ENCODE peak calls at places on chromosomes 12 and 14, in four cellular contexts. One of them, this sample, is unnamed.

GRCh38 chr12:47799357-47799955 is 20.2 kb downstream of the HDAC7 start:
- DNase-seq in PC-3: no peak
- DNase-seq in H1: no peak
- DNase-seq in neuronal stem cell: no peak
- DNase-seq in this sample: no peak

GRCh38 chr12:120061815-120062214 is 54.7 kb downstream of the RAB35 start:
- DNase-seq in PC-3: no peak
- DNase-seq in H1: no peak
- DNase-seq in neuronal stem cell: no peak
- DNase-seq in this sample: no peak

GRCh38 chr14:89540009-89540829 is 123.2 kb upstream of the FOXN3 start:
- DNase-seq in PC-3: peak
- DNase-seq in H1: no peak
- DNase-seq in neuronal stem cell: no peak
- DNase-seq in this sample: no peak

GRCh38 chr12:2273751-2274150 is 221.0 kb downstream of the CACNA1C start:
- DNase-seq in PC-3: no peak
- DNase-seq in H1: no peak
- DNase-seq in neuronal stem cell: no peak
- DNase-seq in this sample: no peak

GRCh38 chr12:83676896-83677295 is 990.2 kb downstream of the TMTC2 start:
- DNase-seq in PC-3: no peak
- DNase-seq in H1: no peak
- DNase-seq in neuronal stem cell: no peak
- DNase-seq in this sample: no peak

GRCh38 chr12:3119745-3120660 is 42.8 kb downstream of the TSPAN9 start:
- DNase-seq in PC-3: no peak
- DNase-seq in H1: no peak
- DNase-seq in neuronal stem cell: no peak
- DNase-seq in this sample: no peak

GRCh38 chr12:70661762-70662161 is 24.5 kb upstream of the PTPRB start:
- DNase-seq in PC-3: peak
- DNase-seq in H1: no peak
- DNase-seq in neuronal stem cell: no peak
- DNase-seq in this sample: no peak

GRCh38 chr14:47539065-47539464 is 136.3 kb downstream of the MDGA2 start:
- DNase-seq in PC-3: peak
- DNase-seq in H1: peak
- DNase-seq in neuronal stem cell: no peak
- DNase-seq in this sample: no peak

GRCh38 chr12:51028126-51028810 is 2.1 kb upstream of the SLC11A2 start:
- DNase-seq in PC-3: peak
- DNase-seq in H1: peak
- DNase-seq in neuronal stem cell: peak
- DNase-seq in this sample: peak

GRCh38 chr12:116879509-116880212 is 1.6 kb downstream of the HRK start:
- DNase-seq in PC-3: no peak
- DNase-seq in H1: no peak
- DNase-seq in neuronal stem cell: no peak
- DNase-seq in this sample: no peak

GRCh38 chr12:124861898-124862676 is 1.6 kb downstream of the SCARB1 start:
- DNase-seq in PC-3: no peak
- DNase-seq in H1: no peak
- DNase-seq in neuronal stem cell: no peak
- DNase-seq in this sample: no peak

GRCh38 chr14:67532998-67533753 is at the start of gene PLEKHH1:
- DNase-seq in PC-3: peak
- DNase-seq in H1: peak
- DNase-seq in neuronal stem cell: peak
- DNase-seq in this sample: peak

GRCh38 chr12:131794573-131794972 is 33.6 kb upstream of the MMP17 start:
- DNase-seq in PC-3: no peak
- DNase-seq in H1: no peak
- DNase-seq in neuronal stem cell: no peak
- DNase-seq in this sample: no peak

GRCh38 chr12:88810806-88811205 is 230.5 kb upstream of the KITLG start:
- DNase-seq in PC-3: no peak
- DNase-seq in H1: no peak
- DNase-seq in neuronal stem cell: no peak
- DNase-seq in this sample: no peak

GRCh38 chr12:129696952-129697351 is 206.9 kb downstream of the TMEM132D start:
- DNase-seq in PC-3: no peak
- DNase-seq in H1: no peak
- DNase-seq in neuronal stem cell: no peak
- DNase-seq in this sample: no peak

GRCh38 chr14:102944448-102945330 is 22.2 kb downstream of the AMN start:
- DNase-seq in PC-3: no peak
- DNase-seq in H1: no peak
- DNase-seq in neuronal stem cell: no peak
- DNase-seq in this sample: no peak

GRCh38 chr14:71050227-71050823 is 143.1 kb downstream of the PCNX1 start:
- DNase-seq in PC-3: peak
- DNase-seq in H1: no peak
- DNase-seq in neuronal stem cell: no peak
- DNase-seq in this sample: no peak

GRCh38 chr14:68372363-68372762 is 420.5 kb downstream of the ZFP36L1 start:
- DNase-seq in PC-3: no peak
- DNase-seq in H1: no peak
- DNase-seq in neuronal stem cell: no peak
- DNase-seq in this sample: no peak

GRCh38 chr12:26614217-26614616 is 218.8 kb downstream of the ITPR2 start:
- DNase-seq in PC-3: peak
- DNase-seq in H1: no peak
- DNase-seq in neuronal stem cell: peak
- DNase-seq in this sample: no peak

GRCh38 chr12:114636723-114637480 is 47.1 kb downstream of the TBX3 start:
- DNase-seq in PC-3: peak
- DNase-seq in H1: no peak
- DNase-seq in neuronal stem cell: no peak
- DNase-seq in this sample: no peak

GRCh38 chr12:123822804-123823203 is 60.7 kb downstream of the DNAH10 start:
- DNase-seq in PC-3: no peak
- DNase-seq in H1: no peak
- DNase-seq in neuronal stem cell: no peak
- DNase-seq in this sample: no peak

DNA sequence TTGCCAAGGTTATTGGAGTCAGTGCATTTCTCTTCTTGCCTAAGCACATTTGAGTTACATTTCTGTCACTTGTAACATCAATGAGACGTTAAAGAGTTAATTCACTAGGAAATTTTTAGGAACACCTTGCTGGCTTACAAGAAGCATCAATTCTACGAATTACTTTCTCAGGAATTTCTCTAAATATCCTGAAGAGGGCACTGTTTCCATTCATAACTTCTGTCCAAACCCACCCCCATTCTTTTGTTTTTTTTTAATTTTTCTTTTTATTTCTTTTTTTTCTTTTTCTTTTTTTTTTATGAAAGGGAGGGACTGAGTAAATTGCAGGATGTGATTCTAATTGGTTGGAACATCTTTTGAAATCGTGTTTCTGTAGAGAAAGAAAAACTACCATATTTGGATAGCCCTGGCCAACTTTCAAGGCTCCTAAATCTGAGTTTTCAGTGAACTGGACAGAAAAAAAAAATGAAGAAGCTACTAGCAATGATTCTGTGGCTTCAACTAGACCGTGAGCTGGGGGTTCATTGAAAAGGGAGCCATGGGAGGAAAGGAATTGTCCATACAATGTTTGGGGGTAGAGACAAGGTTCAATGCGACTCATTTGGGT is 285.3 kb downstream of the DAD1 start:
- DNase-seq in PC-3: peak
- DNase-seq in H1: no peak
- DNase-seq in neuronal stem cell: no peak
- DNase-seq in this sample: no peak
- H2AFZ ChIP-seq in PC-3: no peak
- H2AFZ ChIP-seq in H1: peak
- H2AFZ ChIP-seq in neuronal stem cell: no peak
- H2AFZ ChIP-seq in this sample: no peak

DNA sequence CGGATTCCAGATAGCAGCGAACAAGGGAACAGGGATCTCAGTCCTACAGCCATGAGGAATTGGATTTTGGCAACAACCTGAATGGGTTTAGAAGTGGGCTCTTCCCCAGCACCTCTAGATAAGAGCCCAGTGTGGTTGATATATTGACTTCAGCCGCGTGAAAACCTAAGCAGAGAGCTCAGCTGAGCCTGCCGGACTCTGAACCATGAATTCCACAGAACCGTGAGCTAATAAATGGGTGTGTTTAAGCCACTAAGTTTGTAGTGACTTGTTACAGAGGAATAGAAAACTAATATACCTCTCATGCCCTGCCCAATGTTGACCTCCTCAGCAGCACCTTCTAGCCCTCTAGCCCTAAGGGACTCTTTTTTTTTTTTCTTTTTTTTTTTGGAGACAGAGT is 32.4 kb upstream of the TMED10 start:
- DNase-seq in PC-3: no peak
- DNase-seq in H1: no peak
- DNase-seq in neuronal stem cell: no peak
- DNase-seq in this sample: no peak
- H3K9ac ChIP-seq in PC-3: no peak
- H3K9ac ChIP-seq in H1: no peak
- H3K9ac ChIP-seq in neuronal stem cell: no peak
- H3K9ac ChIP-seq in this sample: no peak

GRCh38 chr12:92342574-92342973 is 196.9 kb upstream of the BTG1 start:
- DNase-seq in PC-3: no peak
- DNase-seq in H1: no peak
- DNase-seq in neuronal stem cell: no peak
- DNase-seq in this sample: no peak
- H2AFZ ChIP-seq in PC-3: no peak
- H2AFZ ChIP-seq in H1: no peak
- H2AFZ ChIP-seq in neuronal stem cell: no peak
- H2AFZ ChIP-seq in this sample: no peak

GRCh38 chr14:93054876-93055275 is 60.8 kb downstream of the ITPK1 start:
- DNase-seq in PC-3: no peak
- DNase-seq in H1: no peak
- DNase-seq in neuronal stem cell: no peak
- DNase-seq in this sample: no peak

GRCh38 chr14:93055651-93056115 is 60.0 kb downstream of the ITPK1 start:
- DNase-seq in PC-3: no peak
- DNase-seq in H1: no peak
- DNase-seq in neuronal stem cell: no peak
- DNase-seq in this sample: no peak

GRCh38 chr14:93057586-93058280 is 58.0 kb downstream of the ITPK1 start:
- DNase-seq in PC-3: no peak
- DNase-seq in H1: no peak
- DNase-seq in neuronal stem cell: no peak
- DNase-seq in this sample: no peak

GRCh38 chr14:93056166-93056839 is 59.4 kb downstream of the ITPK1 start:
- DNase-seq in PC-3: no peak
- DNase-seq in H1: no peak
- DNase-seq in neuronal stem cell: no peak
- DNase-seq in this sample: no peak

DNA sequence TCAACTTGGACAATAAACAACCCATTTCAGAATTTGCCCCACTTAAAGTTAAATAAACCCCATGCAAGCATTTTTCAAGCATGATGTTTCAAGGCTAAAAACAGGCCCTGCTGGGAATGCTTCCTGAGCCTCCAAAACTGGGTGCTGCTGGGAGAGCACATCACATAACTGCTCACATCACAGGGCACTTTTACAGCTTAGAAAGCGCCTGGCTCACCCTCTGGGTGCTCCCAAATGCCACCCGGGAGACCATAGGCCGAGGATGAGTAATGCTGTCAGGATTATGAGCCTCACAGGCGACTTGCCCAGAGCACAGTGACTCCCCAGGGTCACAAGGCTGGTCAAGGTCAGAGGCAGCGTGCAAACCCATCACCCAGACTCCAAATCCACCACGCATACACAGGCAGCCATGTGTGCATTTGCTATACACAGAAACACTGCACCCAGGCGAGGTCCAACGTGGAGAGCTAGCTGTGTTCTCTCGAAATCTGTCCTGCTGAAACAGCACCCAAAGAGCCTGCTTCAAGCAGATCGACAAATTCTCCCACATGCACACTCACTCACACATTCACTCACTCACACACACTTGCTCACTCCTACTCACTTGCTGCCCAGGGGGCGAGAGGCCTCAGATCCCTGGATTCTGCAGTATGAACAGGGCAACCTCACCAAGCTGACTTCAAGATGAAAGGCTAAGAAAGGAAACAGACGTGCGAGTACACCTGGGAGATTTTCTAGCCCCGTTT is 58.7 kb downstream of the ITPK1 start:
- DNase-seq in PC-3: no peak
- DNase-seq in H1: no peak
- DNase-seq in neuronal stem cell: no peak
- DNase-seq in this sample: no peak
- H3K9ac ChIP-seq in PC-3: no peak
- H3K9ac ChIP-seq in H1: no peak
- H3K9ac ChIP-seq in neuronal stem cell: no peak
- H3K9ac ChIP-seq in this sample: no peak

GRCh38 chr14:40188006-40188405 is 755.8 kb upstream of the FBXO33 start:
- DNase-seq in PC-3: peak
- DNase-seq in H1: no peak
- DNase-seq in neuronal stem cell: no peak
- DNase-seq in this sample: no peak
- H2AFZ ChIP-seq in PC-3: peak
- H2AFZ ChIP-seq in H1: no peak
- H2AFZ ChIP-seq in neuronal stem cell: no peak
- H2AFZ ChIP-seq in this sample: no peak

This sample was measured in DND-41.